ENCODE peak calls at places on chromosomes 6 and 20, in six cellular contexts. R is heart left ventricle, U is IMR-90, S is HCT116, Q is K562, A is tibial nerve. D is an unnamed sample.

GRCh38 chr6:38975621-38976049 is 72.9 kb upstream of the GLP1R start:
- DNase-seq in R (no peak), U (no peak), S (no peak), Q (no peak), A (no peak), D (no peak)

GRCh38 chr6:121506761-121507754 is 71.6 kb downstream of the GJA1 start:
- DNase-seq in R (no peak), U (peak; percentile 85), S (no peak), Q (no peak), A (no peak), D (no peak)

GRCh38 chr20:45346851-45347250 is 1.4 kb downstream of the SDC4 start:
- DNase-seq in R (no peak), U (no peak), S (no peak), Q (no peak), A (no peak), D (no peak)

GRCh38 chr6:37481793-37482192 is 17.9 kb downstream of the CCDC167 start:
- DNase-seq in R (no peak), U (no peak), S (no peak), Q (no peak), A (no peak), D (no peak)

GRCh38 chr6:3740551-3741476 is 10.7 kb downstream of the PXDC1 start:
- DNase-seq in R (no peak), U (no peak), S (no peak), Q (no peak), A (no peak), D (no peak)

GRCh38 chr6:89559487-89559886 is 79.1 kb downstream of the LYRM2 start:
- DNase-seq in R (no peak), U (no peak), S (no peak), Q (peak; percentile 18), A (no peak), D (no peak)

GRCh38 chr6:164337925-164338381 is 923.4 kb downstream of the QKI start:
- DNase-seq in R (no peak), U (no peak), S (no peak), Q (no peak), A (no peak), D (no peak)

GRCh38 chr20:23455641-23456040 is 3.0 kb upstream of the CST11 start:
- DNase-seq in R (no peak), U (no peak), S (no peak), Q (no peak), A (no peak), D (peak; percentile 28)

GRCh38 chr6:111951439-111952140 is 78.3 kb upstream of the FYN start:
- DNase-seq in R (no peak), U (no peak), S (no peak), Q (no peak), A (no peak), D (no peak)

GRCh38 chr6:151698921-151699705 is 108.4 kb upstream of the ESR1 start:
- DNase-seq in R (no peak), U (no peak), S (no peak), Q (no peak), A (no peak), D (no peak)

GRCh38 chr6:158518196-158519127 is 41.4 kb upstream of the TMEM181 start:
- DNase-seq in R (peak; percentile 62), U (peak; percentile 69), S (peak; percentile 77), Q (peak; percentile 62), A (no peak), D (peak; percentile 64)

GRCh38 chr6:17551383-17551958 is 48.6 kb upstream of the FAM8A1 start:
- DNase-seq in R (no peak), U (no peak), S (no peak), Q (no peak), A (no peak), D (no peak)

GRCh38 chr20:35511814-35512420 is 17.5 kb downstream of the C20orf173 start:
- DNase-seq in R (no peak), U (peak; percentile 47), S (no peak), Q (peak; percentile 30), A (no peak), D (no peak)

GRCh38 chr20:62241501-62241900 is 3.2 kb downstream of the OSBPL2 start:
- DNase-seq in R (no peak), U (no peak), S (no peak), Q (no peak), A (no peak), D (no peak)

GRCh38 chr6:111803804-111804203 is 69.4 kb downstream of the FYN start:
- DNase-seq in R (no peak), U (peak; percentile 90), S (no peak), Q (no peak), A (no peak), D (no peak)

GRCh38 chr6:108755257-108756240 is 92.7 kb upstream of the ARMC2 start:
- DNase-seq in R (no peak), U (peak; percentile 51), S (no peak), Q (no peak), A (no peak), D (no peak)

GRCh38 chr6:37653933-37654565 is 43.6 kb downstream of the MDGA1 start:
- DNase-seq in R (no peak), U (peak; percentile 34), S (peak; percentile 47), Q (peak; percentile 90), A (no peak), D (no peak)

GRCh38 chr6:142404751-142405150 is 102.9 kb downstream of the ADGRG6 start:
- DNase-seq in R (no peak), U (no peak), S (no peak), Q (no peak), A (no peak), D (no peak)

GRCh38 chr20:58784321-58785074 is 66.2 kb downstream of the GNAS-AS1 start:
- DNase-seq in R (no peak), U (no peak), S (no peak), Q (no peak), A (no peak), D (no peak)

GRCh38 chr6:44542401-44543116 is 155.1 kb downstream of the CDC5L start:
- DNase-seq in R (no peak), U (no peak), S (no peak), Q (no peak), A (no peak), D (no peak)

GRCh38 chr6:163721435-163721834 is 306.9 kb downstream of the QKI start:
- DNase-seq in R (no peak), U (no peak), S (no peak), Q (no peak), A (no peak), D (no peak)

GRCh38 chr20:297925-298754 is 770 bp downstream of the ZCCHC3 start:
- DNase-seq in R (peak; percentile 80), U (peak; percentile 71), S (no peak), Q (peak; percentile 62), A (no peak), D (peak; percentile 84)

GRCh38 chr6:131062245-131063027 is 609 bp downstream of the EPB41L2 start:
- DNase-seq in R (no peak), U (no peak), S (no peak), Q (peak; percentile 27), A (no peak), D (no peak)

GRCh38 chr6:128370072-128370471 is 150.3 kb downstream of the PTPRK start:
- DNase-seq in R (no peak), U (peak; percentile 78), S (no peak), Q (no peak), A (no peak), D (no peak)

GRCh38 chr6:11317885-11318771 is 85.7 kb upstream of the NEDD9 start:
- DNase-seq in R (peak; percentile 79), U (peak; percentile 98), S (peak; percentile 8), Q (no peak), A (peak; percentile 36), D (peak; percentile 80)

GRCh38 chr6:44701038-44701636 is 313.6 kb downstream of the CDC5L start:
- DNase-seq in R (no peak), U (no peak), S (no peak), Q (no peak), A (no peak), D (no peak)

GRCh38 chr20:63534831-63535651 is 2.1 kb downstream of the PTK6 start:
- DNase-seq in R (peak; percentile 24), U (no peak), S (no peak), Q (peak; percentile 31), A (no peak), D (no peak)
- TF ChIP-seq POLR2A in R (no peak), U (no peak), S (no peak), Q (no peak), A (no peak), D (no peak)

DNA sequence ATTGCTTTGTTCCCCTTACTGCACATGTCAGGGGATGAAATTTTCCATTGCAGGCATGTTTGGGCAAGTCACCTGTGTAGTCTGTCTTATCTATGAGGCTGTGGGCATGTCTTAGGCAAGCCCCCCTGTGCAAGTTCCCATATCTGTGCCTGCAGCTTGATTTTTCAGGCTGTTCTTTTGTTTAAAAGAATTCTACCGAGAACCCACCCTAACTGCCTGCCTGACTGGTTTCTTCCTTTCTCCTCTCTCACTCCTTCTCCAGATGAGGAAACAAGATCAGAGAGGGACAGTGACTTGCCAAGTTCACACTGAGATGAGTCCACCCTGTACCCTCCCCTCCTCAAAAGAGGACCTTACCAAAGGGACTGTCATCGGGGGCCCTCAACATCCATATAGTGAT is 11.0 kb downstream of the TREML2 start:
- DNase-seq in R (no peak), U (no peak), S (no peak), Q (no peak), A (no peak), D (no peak)
- TF ChIP-seq POLR2A in R (no peak), U (no peak), S (no peak), Q (no peak), A (no peak), D (no peak)

GRCh38 chr6:125899726-125900182 is 56.8 kb upstream of the HINT3 start:
- DNase-seq in R (no peak), U (no peak), S (no peak), Q (no peak), A (no peak), D (no peak)
- TF ChIP-seq POLR2A in R (no peak), U (no peak), S (no peak), Q (no peak), A (no peak), D (no peak)

GRCh38 chr20:32634041-32634805 is 39.5 kb downstream of the C20orf203 start:
- DNase-seq in R (no peak), U (peak; percentile 31), S (no peak), Q (no peak), A (no peak), D (no peak)

GRCh38 chr20:32628960-32629530 is 43.9 kb upstream of the NOL4L start:
- DNase-seq in R (no peak), U (no peak), S (no peak), Q (no peak), A (no peak), D (no peak)

GRCh38 chr20:32629813-32630212 is 43.9 kb downstream of the C20orf203 start:
- DNase-seq in R (no peak), U (no peak), S (no peak), Q (no peak), A (no peak), D (no peak)

GRCh38 chr20:32632461-32633354 is 41.0 kb downstream of the C20orf203 start:
- DNase-seq in R (no peak), U (no peak), S (no peak), Q (peak; percentile 52), A (no peak), D (no peak)

DNA sequence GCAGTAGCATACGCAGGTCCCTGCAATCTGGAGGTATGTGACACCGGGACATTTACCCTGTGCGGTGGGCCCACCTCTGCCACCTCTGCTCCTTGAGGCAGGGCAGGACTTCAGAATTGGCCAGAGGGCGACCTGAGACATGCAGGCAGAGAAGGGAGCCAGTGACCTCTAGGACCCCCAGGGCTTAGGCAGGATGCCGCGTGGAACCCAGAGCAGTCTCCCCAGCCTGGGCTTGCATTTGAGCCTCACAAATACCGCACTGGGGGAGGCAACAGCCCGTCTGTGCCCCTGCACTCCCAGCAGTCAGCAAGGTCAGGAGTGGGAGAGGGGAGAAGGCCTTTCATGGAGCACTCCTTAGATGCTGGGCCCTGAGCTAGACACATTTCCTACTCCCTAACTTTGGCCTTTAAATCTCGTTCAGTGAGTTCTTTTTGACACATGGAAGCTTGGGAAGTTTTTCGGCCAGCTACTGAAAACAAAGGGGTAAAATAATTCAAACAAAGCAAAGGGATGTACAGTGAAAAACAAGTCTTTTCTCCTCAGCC is 41.8 kb downstream of the C20orf203 start:
- DNase-seq in R (no peak), U (no peak), S (no peak), Q (no peak), A (no peak), D (no peak)
- TF ChIP-seq POLR2A in R (no peak), U (no peak), S (no peak), Q (no peak), A (no peak), D (no peak)